ENCODE peak calls at places on chromosome 6, in eight cellular contexts. O is heart right ventricle, M is IMR-90, V is astrocyte of the spinal cord, U is ascending aorta, E is HCT116, G is foreskin fibroblast, X is GM12864. H is an unnamed sample.

GRCh38 chr6:97524846-97525245 is 241.8 kb upstream of the MMS22L start:
- DNase-seq in O (no peak), M (no peak), V (peak), U (no peak), E (no peak), G (no peak), X (no peak), H (no peak)

GRCh38 chr6:70860044-70860443 is 96.8 kb downstream of the B3GAT2 start:
- DNase-seq in O (no peak), M (peak), V (no peak), U (no peak), E (no peak), G (no peak), X (no peak), H (peak)

GRCh38 chr6:111759413-111759835 is 113.8 kb downstream of the FYN start:
- DNase-seq in O (no peak), M (peak), V (no peak), U (no peak), E (no peak), G (no peak), X (no peak), H (no peak)

GRCh38 chr6:116280161-116280959 is 630 bp upstream of the TSPYL1 start:
- DNase-seq in O (no peak), M (peak), V (peak), U (no peak), E (no peak), G (no peak), X (no peak), H (peak)

GRCh38 chr6:110486756-110487155 is 10.3 kb upstream of the SLC22A16 start:
- DNase-seq in O (no peak), M (no peak), V (no peak), U (no peak), E (no peak), G (no peak), X (no peak), H (no peak)

GRCh38 chr6:148971027-148971927 is 224.4 kb downstream of the UST start:
- DNase-seq in O (no peak), M (peak), V (peak), U (no peak), E (no peak), G (no peak), X (no peak), H (peak)

GRCh38 chr6:11381801-11382513 is 149.5 kb upstream of the NEDD9 start:
- DNase-seq in O (no peak), M (no peak), V (no peak), U (no peak), E (no peak), G (no peak), X (peak), H (no peak)

GRCh38 chr6:84773431-84774173 is 9.2 kb upstream of the TBX18 start:
- DNase-seq in O (peak), M (no peak), V (peak), U (peak), E (no peak), G (no peak), X (no peak), H (no peak)

GRCh38 chr6:99522531-99522930 is 7.3 kb upstream of the USP45 start:
- DNase-seq in O (no peak), M (peak), V (peak), U (no peak), E (no peak), G (peak), X (no peak), H (peak)

GRCh38 chr6:11387702-11388101 is 149.8 kb upstream of the TMEM170B start:
- DNase-seq in O (no peak), M (no peak), V (no peak), U (no peak), E (no peak), G (no peak), X (no peak), H (no peak)

GRCh38 chr6:37182736-37183590 is 13.0 kb downstream of the PIM1 start:
- DNase-seq in O (no peak), M (no peak), V (no peak), U (no peak), E (no peak), G (no peak), X (no peak), H (no peak)

GRCh38 chr6:102525336-102525735 is 1131.8 kb downstream of the GRIK2 start:
- DNase-seq in O (no peak), M (no peak), V (no peak), U (no peak), E (no peak), G (no peak), X (no peak), H (no peak)

GRCh38 chr6:78749326-78749725 is 118.0 kb upstream of the IRAK1BP1 start:
- DNase-seq in O (no peak), M (peak), V (peak), U (no peak), E (no peak), G (no peak), X (no peak), H (peak)

GRCh38 chr6:49662877-49663231 is 26.2 kb upstream of the RHAG start:
- DNase-seq in O (no peak), M (no peak), V (no peak), U (no peak), E (no peak), G (no peak), X (no peak), H (no peak)

GRCh38 chr6:99514089-99514488 is 1.1 kb downstream of the USP45 start:
- DNase-seq in O (no peak), M (peak), V (peak), U (no peak), E (no peak), G (peak), X (no peak), H (peak)

GRCh38 chr6:26065952-26066380 is 21.3 kb upstream of the HFE start:
- DNase-seq in O (no peak), M (peak), V (peak), U (peak), E (peak), G (peak), X (no peak), H (peak)

GRCh38 chr6:124799638-124800037 is 162.6 kb upstream of the RNF217 start:
- DNase-seq in O (no peak), M (no peak), V (no peak), U (no peak), E (no peak), G (no peak), X (no peak), H (no peak)

GRCh38 chr6:116438590-116439448 is 22.4 kb upstream of the CALHM6 start:
- DNase-seq in O (no peak), M (no peak), V (peak), U (no peak), E (no peak), G (no peak), X (no peak), H (no peak)

GRCh38 chr6:124551711-124552233 is 410.5 kb upstream of the RNF217 start:
- DNase-seq in O (no peak), M (no peak), V (no peak), U (no peak), E (no peak), G (no peak), X (no peak), H (no peak)

GRCh38 chr6:136134751-136135150 is 115.4 kb downstream of the MTFR2 start:
- DNase-seq in O (no peak), M (no peak), V (no peak), U (no peak), E (no peak), G (no peak), X (no peak), H (no peak)

GRCh38 chr6:7142228-7142801 is 34.6 kb downstream of the RREB1 start:
- DNase-seq in O (no peak), M (no peak), V (no peak), U (no peak), E (no peak), G (no peak), X (no peak), H (no peak)

GRCh38 chr6:16327777-16328325 is 89.5 kb downstream of the GMPR start:
- DNase-seq in O (no peak), M (no peak), V (no peak), U (no peak), E (no peak), G (no peak), X (no peak), H (no peak)

GRCh38 chr6:150491796-150492142 is 107.9 kb upstream of the PLEKHG1 start:
- DNase-seq in O (no peak), M (no peak), V (no peak), U (no peak), E (no peak), G (no peak), X (no peak), H (no peak)

GRCh38 chr6:166796610-166797009 is 159.7 kb downstream of the RNASET2 start:
- DNase-seq in O (no peak), M (no peak), V (no peak), U (no peak), E (no peak), G (no peak), X (no peak), H (no peak)

GRCh38 chr6:130132286-130132701 is 90.5 kb downstream of the SAMD3 start:
- DNase-seq in O (no peak), M (no peak), V (no peak), U (no peak), E (no peak), G (no peak), X (no peak), H (no peak)

GRCh38 chr6:169234634-169235033 is 19.0 kb downstream of the THBS2 start:
- DNase-seq in O (no peak), M (no peak), V (no peak), U (no peak), E (no peak), G (no peak), X (no peak), H (no peak)

GRCh38 chr6:14706378-14706929 is 539.4 kb upstream of the JARID2 start:
- DNase-seq in O (peak), M (peak), V (peak), U (peak), E (peak), G (peak), X (no peak), H (peak)

GRCh38 chr6:21132856-21133610 is 460.5 kb upstream of the SOX4 start:
- DNase-seq in O (no peak), M (no peak), V (no peak), U (no peak), E (no peak), G (no peak), X (no peak), H (no peak)

GRCh38 chr6:27902335-27903314 is 9.6 kb downstream of the OR2B2 start:
- DNase-seq in O (peak), M (peak), V (peak), U (peak), E (peak), G (peak), X (no peak), H (peak)

GRCh38 chr6:43391448-43392031 is 22.1 kb upstream of the ZNF318 start:
- DNase-seq in O (no peak), M (no peak), V (no peak), U (no peak), E (no peak), G (no peak), X (no peak), H (no peak)

GRCh38 chr6:130178692-130179091 is 44.1 kb downstream of the SAMD3 start:
- DNase-seq in O (no peak), M (peak), V (peak), U (no peak), E (peak), G (peak), X (no peak), H (peak)

GRCh38 chr6:128204621-128205020 is 303.8 kb upstream of the THEMIS start:
- DNase-seq in O (no peak), M (no peak), V (peak), U (no peak), E (no peak), G (no peak), X (no peak), H (no peak)

GRCh38 chr6:134787261-134787871 is 162.5 kb downstream of the ALDH8A1 start:
- DNase-seq in O (no peak), M (peak), V (peak), U (no peak), E (peak), G (peak), X (no peak), H (peak)

GRCh38 chr6:128767705-128768104 is 115.2 kb upstream of the LAMA2 start:
- DNase-seq in O (no peak), M (no peak), V (no peak), U (no peak), E (no peak), G (no peak), X (no peak), H (no peak)

GRCh38 chr6:31718294-31718693 is 3.1 kb downstream of the LY6G6D start:
- DNase-seq in O (no peak), M (no peak), V (no peak), U (no peak), E (peak), G (no peak), X (no peak), H (no peak)

GRCh38 chr6:38688579-38689087 is 14.3 kb downstream of the GLO1 start:
- DNase-seq in O (peak), M (no peak), V (no peak), U (no peak), E (no peak), G (no peak), X (no peak), H (no peak)

DNA sequence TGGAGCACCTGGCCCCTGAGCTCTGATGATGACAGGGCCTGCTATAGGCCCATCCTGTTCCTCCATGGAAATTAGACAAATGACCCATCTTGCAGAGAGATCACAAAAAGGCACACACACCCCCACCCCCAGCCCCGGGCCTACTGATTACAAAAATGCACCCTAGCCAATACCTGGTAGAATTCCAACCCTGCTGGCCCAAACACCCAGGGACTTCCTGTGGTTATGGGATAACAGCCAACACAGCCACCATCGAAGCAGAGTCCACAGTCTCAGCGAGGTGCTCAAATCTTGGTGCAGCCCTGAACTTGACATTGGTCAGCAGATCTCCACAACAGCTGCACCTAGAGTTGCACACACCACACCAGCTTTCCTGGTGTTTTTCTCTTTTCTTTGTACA is 17.0 kb downstream of the NCR2 start:
- DNase-seq in O (no peak), M (no peak), V (no peak), U (peak), E (no peak), G (no peak), X (no peak), H (no peak)
- H3K4me3 ChIP-seq in O (no peak), M (no peak), V (no peak), U (no peak), E (no peak), G (no peak), X (no peak), H (no peak)

GRCh38 chr6:143232849-143233248 is 172.2 kb downstream of the AIG1 start:
- DNase-seq in O (peak), M (peak), V (no peak), U (no peak), E (peak), G (no peak), X (no peak), H (peak)
- TF ChIP-seq CTCF in O (peak), M (peak), V (peak), U (peak), E (peak), G (peak), X (peak), H (peak)

GRCh38 chr6:158812611-158813010 is 6.6 kb downstream of the EZR start:
- DNase-seq in O (no peak), M (no peak), V (no peak), U (no peak), E (no peak), G (no peak), X (no peak), H (no peak)
- H3K4me3 ChIP-seq in O (no peak), M (no peak), V (no peak), U (no peak), E (peak), G (no peak), X (peak), H (no peak)

DNA sequence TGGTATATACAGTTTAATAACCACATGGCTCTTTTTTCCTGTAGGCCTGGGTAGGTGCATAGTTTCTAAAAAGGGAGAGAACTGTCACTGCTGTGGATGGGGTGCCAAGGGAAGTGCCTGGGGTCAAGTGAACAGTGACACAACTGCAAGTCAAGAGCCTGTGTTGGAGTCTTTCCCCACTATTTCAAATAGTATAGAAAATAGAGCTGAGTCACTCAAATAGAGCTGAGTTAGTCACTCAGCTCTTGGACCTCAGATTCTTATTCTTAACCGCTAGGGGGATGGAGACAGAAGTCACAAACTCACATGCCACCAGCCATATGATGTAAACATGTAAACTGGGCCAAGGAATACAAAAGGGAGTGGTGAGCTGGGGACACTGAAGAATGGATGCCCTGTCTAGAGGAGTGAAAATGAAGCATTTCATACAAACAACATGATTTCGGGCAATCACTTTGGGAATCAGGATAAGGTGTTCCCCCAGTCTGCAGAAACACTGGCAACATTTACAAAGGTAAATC is 2.1 kb downstream of the NQO2 start:
- DNase-seq in O (no peak), M (peak), V (peak), U (no peak), E (peak), G (peak), X (no peak), H (peak)
- TF ChIP-seq CTCF in O (peak), M (peak), V (peak), U (peak), E (peak), G (peak), X (peak), H (peak)

GRCh38 chr6:131936156-131936555 is 15.0 kb downstream of the CCN2 start:
- DNase-seq in O (no peak), M (no peak), V (no peak), U (no peak), E (no peak), G (no peak), X (no peak), H (no peak)
- H3K4me3 ChIP-seq in O (no peak), M (no peak), V (no peak), U (no peak), E (no peak), G (no peak), X (no peak), H (no peak)

GRCh38 chr6:22349051-22349450 is 52.2 kb upstream of the PRL start:
- DNase-seq in O (no peak), M (no peak), V (no peak), U (no peak), E (no peak), G (no peak), X (no peak), H (no peak)

GRCh38 chr6:22349528-22349927 is 52.7 kb upstream of the PRL start:
- DNase-seq in O (no peak), M (no peak), V (no peak), U (no peak), E (no peak), G (no peak), X (no peak), H (no peak)

GRCh38 chr6:22343864-22344263 is 47.0 kb upstream of the PRL start:
- DNase-seq in O (no peak), M (no peak), V (no peak), U (no peak), E (no peak), G (no peak), X (no peak), H (no peak)
- TF ChIP-seq CTCF in O (no peak), M (peak), V (peak), U (no peak), E (peak), G (no peak), X (no peak), H (no peak)

DNA sequence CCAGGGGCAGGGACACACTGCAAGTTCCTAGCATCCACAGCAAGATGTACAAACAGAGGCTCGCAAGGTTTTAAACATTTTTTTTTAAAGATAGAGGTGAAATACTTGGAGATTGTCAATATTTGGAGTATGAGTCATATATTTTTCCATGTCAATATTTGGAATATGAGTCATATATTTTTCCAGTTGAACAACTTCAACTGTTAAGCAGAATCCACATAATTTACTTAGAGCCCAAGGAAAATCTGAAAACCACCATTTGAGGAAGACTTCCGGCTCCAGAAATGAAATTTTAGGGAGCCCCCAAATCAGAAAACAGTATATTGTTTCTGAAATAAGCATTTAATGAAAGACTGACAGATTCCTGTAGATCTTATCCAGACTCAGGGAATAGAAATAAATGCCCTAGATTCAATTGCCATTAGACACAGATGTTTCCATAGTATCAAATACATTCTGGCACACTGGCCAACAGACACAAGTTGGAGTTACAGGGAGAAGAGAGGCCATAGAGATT is 51.6 kb upstream of the FAM184A start:
- DNase-seq in O (no peak), M (peak), V (peak), U (no peak), E (peak), G (peak), X (no peak), H (peak)
- H3K4me3 ChIP-seq in O (no peak), M (no peak), V (no peak), U (no peak), E (peak), G (no peak), X (no peak), H (no peak)